ENCODE peak calls at places on chromosomes 3 and 15, in five cellular contexts. S, Q, Y, A and R are unnamed samples.

GRCh38 chr3:49721861-49722781 is 1.6 kb downstream of the GMPPB start:
- DNase-seq in A (no peak), Q (no peak), S (no peak), Y (no peak), R (no peak)

GRCh38 chr15:70503798-70504304 is 259.5 kb downstream of the UACA start:
- DNase-seq in S (no peak), A (no peak), Y (no peak), Q (no peak), R (no peak)

GRCh38 chr15:38144921-38145320 is 107.7 kb upstream of the SPRED1 start:
- DNase-seq in S (no peak), Q (no peak), A (no peak), Y (no peak), R (no peak)

GRCh38 chr3:54294214-54294613 is 171.9 kb downstream of the CACNA2D3 start:
- DNase-seq in Y (no peak), S (no peak), Q (no peak), A (no peak), R (no peak)

GRCh38 chr3:167742338-167742737 is 6.8 kb downstream of the SERPINI1 start:
- DNase-seq in Q (no peak), A (no peak), S (no peak), Y (no peak), R (no peak)

GRCh38 chr3:185760091-185760490 is 64.8 kb downstream of the IGF2BP2 start:
- DNase-seq in A (no peak), S (no peak), Y (no peak), Q (no peak), R (no peak)

GRCh38 chr15:33296050-33296449 is 14.7 kb upstream of the RYR3 start:
- DNase-seq in A (no peak), S (no peak), Q (no peak), Y (no peak), R (no peak)

GRCh38 chr15:58731756-58732535 is 17.6 kb downstream of the ADAM10 start:
- DNase-seq in A (no peak), S (no peak), Q (no peak), Y (no peak), R (peak)

GRCh38 chr3:7897643-7898042 is 604.0 kb upstream of the LMCD1 start:
- DNase-seq in Y (no peak), Q (no peak), A (no peak), S (peak), R (no peak)

GRCh38 chr3:44920081-44920480 is 45.7 kb downstream of the TGM4 start:
- DNase-seq in Q (no peak), Y (no peak), S (no peak), A (no peak), R (no peak)

GRCh38 chr3:185215873-185216586 is 37.8 kb downstream of the EHHADH start:
- DNase-seq in Q (no peak), A (no peak), Y (peak), S (peak), R (no peak)

GRCh38 chr15:83854314-83854713 is 200.4 kb downstream of the ADAMTSL3 start:
- DNase-seq in Y (no peak), A (no peak), Q (no peak), S (no peak), R (no peak)

GRCh38 chr15:38863381-38863780 is 298.8 kb upstream of the RASGRP1 start:
- DNase-seq in S (no peak), A (no peak), Q (no peak), Y (no peak), R (no peak)

GRCh38 chr3:100913870-100914654 is 79.2 kb downstream of the ABI3BP start:
- DNase-seq in Y (no peak), S (no peak), Q (peak), A (no peak), R (no peak)

GRCh38 chr15:31091531-31091930 is 10.0 kb downstream of the TRPM1 start:
- DNase-seq in S (no peak), A (no peak), Q (no peak), Y (no peak), R (no peak)